ENCODE peak calls at places on chromosomes 6 and 20, in six cellular contexts. L is HS-5, Y is NCI-H1092, E is kidney tubule cell, Q is NCI-H1436 treated with DMSO at 0.1 percent for 48 hours, T is T-helper 17 cell. B is an unnamed sample.

GRCh38 chr20:63100401-63100925 is 93.7 kb upstream of the BHLHE23 start:
- DNase-seq in L (no peak), Y (no peak), E (no peak), T (peak), Q (no peak), B (no peak)

GRCh38 chr6:109121411-109121810 is 26.1 kb downstream of the CEP57L1 start:
- DNase-seq in Q (no peak), T (no peak), Y (no peak), L (no peak), E (no peak), B (no peak)

GRCh38 chr6:138509371-138509770 is 10.1 kb upstream of the NHSL1 start:
- DNase-seq in Q (peak), E (peak), L (no peak), T (no peak), Y (no peak), B (no peak)

GRCh38 chr6:131754088-131754487 is 43.3 kb upstream of the CTAGE9 start:
- DNase-seq in T (no peak), L (no peak), Q (no peak), E (no peak), Y (no peak), B (no peak)

GRCh38 chr6:75852721-75853120 is 103.7 kb downstream of the MYO6 start:
- DNase-seq in E (peak), T (no peak), Y (no peak), Q (no peak), L (no peak), B (no peak)

GRCh38 chr20:40019510-40019909 is 669.5 kb downstream of the MAFB start:
- DNase-seq in T (no peak), E (no peak), Y (peak), L (no peak), Q (peak), B (no peak)

GRCh38 chr6:155418017-155418749 is 37.5 kb downstream of the NOX3 start:
- DNase-seq in L (peak), T (peak), Q (peak), Y (no peak), E (peak), B (peak)

GRCh38 chr6:114747995-114748625 is 405.3 kb upstream of the HS3ST5 start:
- DNase-seq in E (peak), Q (peak), Y (peak), L (peak), T (no peak), B (peak)

GRCh38 chr20:58219342-58219700 is 9.1 kb downstream of the ANKRD60 start:
- DNase-seq in L (peak), T (no peak), Q (no peak), E (no peak), Y (no peak), B (peak)

GRCh38 chr20:8218861-8219260 is 86.8 kb downstream of the PLCB1 start:
- DNase-seq in L (peak), Y (no peak), E (peak), Q (no peak), T (no peak), B (no peak)

GRCh38 chr20:62304331-62305148 is 1.7 kb downstream of the ADRM1 start:
- DNase-seq in T (no peak), L (no peak), Y (no peak), E (no peak), Q (no peak), B (no peak)

GRCh38 chr6:163806761-163807499 is 392.4 kb downstream of the QKI start:
- DNase-seq in Q (no peak), L (no peak), E (no peak), Y (no peak), T (no peak), B (peak)

GRCh38 chr6:100230976-100231316 is 233.8 kb downstream of the SIM1 start:
- DNase-seq in T (no peak), Y (no peak), E (peak), L (peak), Q (no peak), B (no peak)

GRCh38 chr20:4068708-4069107 is 53.4 kb upstream of the RNF24 start:
- DNase-seq in Q (no peak), L (no peak), T (no peak), Y (no peak), E (peak), B (no peak)

GRCh38 chr20:7383218-7383617 is 557.0 kb downstream of the HAO1 start:
- DNase-seq in L (no peak), Q (no peak), T (no peak), Y (no peak), E (peak), B (no peak)

GRCh38 chr6:107936162-107936909 is 21.7 kb downstream of the SEC63 start:
- DNase-seq in Y (no peak), L (no peak), Q (no peak), T (no peak), E (no peak), B (no peak)

GRCh38 chr6:12355354-12355753 is 65.2 kb downstream of the EDN1 start:
- DNase-seq in T (no peak), E (peak), Y (no peak), Q (no peak), L (no peak), B (no peak)

GRCh38 chr20:51013577-51014330 is 9.2 kb downstream of the KCNG1 start:
- DNase-seq in E (no peak), L (no peak), T (no peak), Y (no peak), Q (no peak), B (no peak)

GRCh38 chr6:125979101-125979500 is 7.2 kb upstream of the TRMT11 start:
- DNase-seq in L (no peak), Y (no peak), Q (no peak), T (no peak), E (no peak), B (no peak)

GRCh38 chr20:44800398-44801046 is 9.8 kb downstream of the RIMS4 start:
- DNase-seq in Q (no peak), L (no peak), E (no peak), Y (no peak), T (no peak), B (no peak)

B was measured in fibroblast of the conjunctiva.